ENCODE peak calls at places on chromosomes 1 and 21, in seven cellular contexts. K is cardiac muscle cell, R is Peyer's patch, W is AG04450, Z is IMR-90, B is neuronal stem cell, P is fibroblast of lung. I is an unnamed sample.

GRCh38 chr21:43335119-43335518 is 91.8 kb downstream of the SIK1 start:
- DNase-seq in K (no peak), R (no peak), W (no peak), Z (no peak), B (no peak), P (no peak), I (no peak)

GRCh38 chr1:55070291-55070690 is 30.9 kb downstream of the PCSK9 start:
- DNase-seq in K (no peak), R (no peak), W (no peak), Z (no peak), B (no peak), P (peak; percentile 19), I (no peak)

GRCh38 chr1:43587594-43587993 is 56.9 kb downstream of the PTPRF start:
- DNase-seq in K (no peak), R (no peak), W (peak; percentile 18), Z (peak; percentile 40), B (no peak), P (no peak), I (no peak)

GRCh38 chr1:203287109-203287893 is 18.0 kb upstream of the BTG2 start:
- DNase-seq in K (peak; percentile 59), R (peak; percentile 90), W (no peak), Z (no peak), B (no peak), P (peak; percentile 34), I (peak; percentile 84)

GRCh38 chr1:176046926-176047325 is 160.2 kb downstream of the COP1 start:
- DNase-seq in K (no peak), R (no peak), W (no peak), Z (no peak), B (no peak), P (no peak), I (peak; percentile 61)

GRCh38 chr21:33514234-33514633 is 22.7 kb upstream of the DNAJC28 start:
- DNase-seq in K (no peak), R (no peak), W (no peak), Z (peak; percentile 25), B (no peak), P (peak; percentile 76), I (no peak)

GRCh38 chr1:107467811-107468210 is 327.0 kb downstream of the NTNG1 start:
- DNase-seq in K (no peak), R (no peak), W (no peak), Z (no peak), B (no peak), P (no peak), I (no peak)

GRCh38 chr1:36567601-36568341 is 85.1 kb upstream of the CSF3R start:
- DNase-seq in K (no peak), R (no peak), W (no peak), Z (no peak), B (no peak), P (no peak), I (peak; percentile 4)

GRCh38 chr1:155913969-155914757 is 3.0 kb upstream of the RIT1 start:
- DNase-seq in K (no peak), R (no peak), W (peak; percentile 43), Z (peak; percentile 89), B (no peak), P (peak; percentile 58), I (no peak)

GRCh38 chr1:47317841-47318240 is 3.9 kb upstream of the STIL start:
- DNase-seq in K (no peak), R (no peak), W (peak; percentile 72), Z (peak; percentile 96), B (no peak), P (peak; percentile 5), I (no peak)

GRCh38 chr1:150881331-150882070 is 5.1 kb upstream of the ARNT start:
- DNase-seq in K (no peak), R (no peak), W (peak; percentile 89), Z (peak; percentile 97), B (no peak), P (peak; percentile 99), I (no peak)

GRCh38 chr1:91885331-91885715 is 628 bp downstream of the TGFBR3 start:
- DNase-seq in K (no peak), R (no peak), W (no peak), Z (peak; percentile 12), B (no peak), P (no peak), I (peak; percentile 25)

GRCh38 chr1:226657788-226658537 is 81.1 kb downstream of the ITPKB start:
- DNase-seq in K (no peak), R (no peak), W (no peak), Z (no peak), B (no peak), P (no peak), I (no peak)

GRCh38 chr21:36355868-36356267 is 29.3 kb upstream of the CHAF1B start:
- DNase-seq in K (no peak), R (no peak), W (no peak), Z (no peak), B (no peak), P (no peak), I (no peak)

GRCh38 chr1:44559913-44560312 is 114.4 kb downstream of the TMEM53 start:
- DNase-seq in K (no peak), R (no peak), W (no peak), Z (no peak), B (no peak), P (no peak), I (no peak)

GRCh38 chr1:86823821-86824500 is 90.0 kb downstream of the SELENOF start:
- DNase-seq in K (no peak), R (no peak), W (no peak), Z (no peak), B (no peak), P (no peak), I (no peak)
- H3K27ac ChIP-seq in K (peak overlapping the region; percentile 30), R (no peak overlapping the region), W (no peak overlapping the region), Z (no peak overlapping the region), B (no peak overlapping the region), P (no peak overlapping the region), I (no peak overlapping the region)

DNA sequence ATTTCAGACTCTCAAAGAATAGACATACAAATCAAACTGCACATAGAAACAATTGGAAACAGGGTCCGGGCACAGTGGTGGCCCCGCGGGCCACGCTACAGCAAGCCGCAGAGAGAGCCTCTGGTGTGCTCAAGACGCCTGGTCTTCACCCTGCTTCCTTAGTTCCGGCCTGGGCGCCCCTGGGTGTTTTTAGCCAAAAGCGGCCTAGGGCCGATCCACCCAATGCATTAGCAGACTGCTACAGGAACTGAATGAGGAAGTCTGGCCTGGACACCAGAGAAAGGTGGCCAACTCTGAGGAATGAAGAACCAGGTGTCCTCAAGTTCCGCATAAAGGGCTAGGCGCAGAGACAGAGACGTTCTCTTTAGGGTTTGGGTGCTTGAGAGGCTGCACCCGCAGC is 1.7 kb downstream of the PRRX1 start:
- DNase-seq in K (no peak), R (no peak), W (no peak), Z (no peak), B (no peak), P (no peak), I (no peak)
- H3K27me3 ChIP-seq in K (peaks cover 100% of the 10 kb centered on the region), R (no peaks in the 10 kb centered on the region), W (no peaks in the 10 kb centered on the region), Z (no peaks in the 10 kb centered on the region), B (peaks cover 99% of the 10 kb centered on the region), P (no peaks in the 10 kb centered on the region), I (peaks cover 8% of the 10 kb centered on the region)

GRCh38 chr1:218845589-218845988 is 328.1 kb upstream of the LYPLAL1 start:
- DNase-seq in K (no peak), R (no peak), W (no peak), Z (no peak), B (no peak), P (no peak), I (no peak)

GRCh38 chr1:218846166-218846565 is 327.5 kb upstream of the LYPLAL1 start:
- DNase-seq in K (no peak), R (no peak), W (no peak), Z (no peak), B (no peak), P (no peak), I (no peak)

GRCh38 chr1:218850367-218850766 is 323.3 kb upstream of the LYPLAL1 start:
- DNase-seq in K (no peak), R (no peak), W (peak; percentile 36), Z (peak; percentile 69), B (no peak), P (peak; percentile 28), I (no peak)

GRCh38 chr1:218847966-218848365 is 325.7 kb upstream of the LYPLAL1 start:
- DNase-seq in K (no peak), R (no peak), W (no peak), Z (no peak), B (no peak), P (no peak), I (no peak)

DNA sequence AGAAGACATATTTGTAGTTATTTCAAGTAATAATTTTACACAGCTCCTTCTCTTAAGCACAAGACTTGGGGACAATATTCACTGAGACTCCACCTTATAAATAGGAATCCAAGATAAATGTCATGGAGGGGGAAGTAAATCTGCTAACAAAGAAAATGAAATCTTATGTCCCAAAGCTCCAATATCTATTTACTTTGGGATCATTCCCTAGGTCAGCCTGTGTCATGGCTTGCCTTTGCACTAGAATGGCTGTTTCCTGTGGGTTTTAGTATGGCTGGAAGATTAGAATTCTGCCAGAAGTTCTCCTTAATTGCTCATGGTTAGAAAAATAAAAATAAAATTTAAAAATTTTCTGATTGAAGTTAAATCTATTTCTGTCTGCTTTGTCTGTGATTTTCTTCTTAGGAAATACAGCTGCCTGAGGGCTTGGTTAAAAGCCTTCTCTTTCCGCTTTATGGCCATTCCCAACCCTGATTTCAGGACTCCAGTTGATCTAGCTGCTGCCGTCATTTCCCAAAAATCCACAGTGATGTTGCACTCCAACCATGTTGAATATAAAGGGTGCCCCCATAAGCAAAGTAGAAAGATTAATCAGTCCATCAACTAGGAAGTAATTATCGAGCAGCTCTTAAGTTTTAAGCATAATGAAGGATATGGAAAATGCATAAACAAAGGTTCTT is 326.4 kb upstream of the LYPLAL1 start:
- DNase-seq in K (no peak), R (no peak), W (no peak), Z (no peak), B (no peak), P (no peak), I (no peak)
- H3K9me3 ChIP-seq in K (no peaks in the 10 kb centered on the region), R (no peaks in the 10 kb centered on the region), W (no peaks in the 10 kb centered on the region), Z (no peaks in the 10 kb centered on the region), B (no peaks in the 10 kb centered on the region), P (no peaks in the 10 kb centered on the region), I (no peaks in the 10 kb centered on the region)

DNA sequence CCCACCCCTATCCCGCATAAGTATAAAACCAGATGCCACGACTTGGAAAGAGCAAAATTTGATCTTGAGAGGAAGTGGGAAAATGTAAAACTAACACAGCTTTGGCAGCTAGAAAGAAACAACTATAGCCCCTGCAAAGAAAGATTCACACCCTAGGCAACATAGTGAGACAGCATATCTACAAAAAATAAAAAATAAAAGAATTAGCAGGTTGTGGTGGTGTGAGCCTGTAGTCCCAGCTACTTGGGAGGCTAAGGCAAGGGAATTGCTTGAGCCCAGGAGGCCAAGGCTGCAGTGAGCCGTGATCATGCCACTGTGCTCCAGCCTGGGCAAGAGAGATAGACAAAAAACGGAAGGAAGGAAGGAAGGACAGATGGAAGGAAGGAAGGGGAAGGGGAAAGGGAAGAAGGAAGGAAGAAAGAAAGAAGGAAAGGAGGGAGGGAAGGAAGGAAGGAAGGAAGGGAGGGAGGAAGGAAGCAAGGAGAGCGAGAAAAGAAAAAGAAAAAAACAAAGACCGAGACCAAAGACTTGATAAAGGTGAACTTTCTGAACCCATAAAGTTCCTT is 25.4 kb upstream of the RAP1A start:
- DNase-seq in K (no peak), R (no peak), W (no peak), Z (no peak), B (no peak), P (no peak), I (no peak)
- H3K27ac ChIP-seq in K (peak overlapping the region; percentile 32), R (no peak overlapping the region), W (no peak overlapping the region), Z (no peak overlapping the region), B (no peak overlapping the region), P (no peak overlapping the region), I (peak overlapping the region; percentile 45)

I was measured in small intestine.